ENCODE peak calls at places on chromosomes 12 and 14, in eight cellular contexts. One of them, this sample, is unnamed.

GRCh38 chr12:107352347-107353081 is 259.2 kb upstream of the CRY1 start:
- DNase-seq in erythroblast: no peak
- DNase-seq in astrocyte of the hippocampus: no peak
- DNase-seq in mammary epithelial cell: no peak
- DNase-seq in endodermal cell: no peak
- DNase-seq in NCI-H1092: no peak
- DNase-seq in RWPE2: no peak
- DNase-seq in AG04450: no peak
- DNase-seq in this sample: no peak

GRCh38 chr12:12439636-12440035 is 82.8 kb downstream of the BORCS5 start:
- DNase-seq in erythroblast: peak; percentile 12
- DNase-seq in astrocyte of the hippocampus: no peak
- DNase-seq in mammary epithelial cell: peak; percentile 95
- DNase-seq in endodermal cell: no peak
- DNase-seq in NCI-H1092: no peak
- DNase-seq in RWPE2: peak; percentile 80
- DNase-seq in AG04450: no peak
- DNase-seq in this sample: no peak

GRCh38 chr12:121796855-121797751 is 3.6 kb upstream of the RHOF start:
- DNase-seq in erythroblast: peak; percentile 80
- DNase-seq in astrocyte of the hippocampus: peak; percentile 95
- DNase-seq in mammary epithelial cell: peak; percentile 76
- DNase-seq in endodermal cell: peak; percentile 98
- DNase-seq in NCI-H1092: peak; percentile 16
- DNase-seq in RWPE2: peak; percentile 86
- DNase-seq in AG04450: no peak
- DNase-seq in this sample: peak; percentile 68

GRCh38 chr12:130011611-130012385 is 108.0 kb upstream of the TMEM132D start:
- DNase-seq in erythroblast: no peak
- DNase-seq in astrocyte of the hippocampus: no peak
- DNase-seq in mammary epithelial cell: no peak
- DNase-seq in endodermal cell: peak; percentile 68
- DNase-seq in NCI-H1092: no peak
- DNase-seq in RWPE2: no peak
- DNase-seq in AG04450: no peak
- DNase-seq in this sample: no peak

GRCh38 chr12:33588725-33589405 is 149.2 kb upstream of the SYT10 start:
- DNase-seq in erythroblast: no peak
- DNase-seq in astrocyte of the hippocampus: no peak
- DNase-seq in mammary epithelial cell: no peak
- DNase-seq in endodermal cell: no peak
- DNase-seq in NCI-H1092: no peak
- DNase-seq in RWPE2: no peak
- DNase-seq in AG04450: no peak
- DNase-seq in this sample: no peak

GRCh38 chr12:79058342-79058741 is 193.8 kb downstream of the SYT1 start:
- DNase-seq in erythroblast: no peak
- DNase-seq in astrocyte of the hippocampus: peak; percentile 82
- DNase-seq in mammary epithelial cell: peak; percentile 62
- DNase-seq in endodermal cell: no peak
- DNase-seq in NCI-H1092: no peak
- DNase-seq in RWPE2: no peak
- DNase-seq in AG04450: no peak
- DNase-seq in this sample: no peak

GRCh38 chr12:3834774-3835173 is 38.4 kb downstream of the PARP11 start:
- DNase-seq in erythroblast: no peak
- DNase-seq in astrocyte of the hippocampus: no peak
- DNase-seq in mammary epithelial cell: no peak
- DNase-seq in endodermal cell: no peak
- DNase-seq in NCI-H1092: no peak
- DNase-seq in RWPE2: no peak
- DNase-seq in AG04450: no peak
- DNase-seq in this sample: no peak

GRCh38 chr14:75702606-75703261 is 41.7 kb downstream of the TTLL5 start:
- DNase-seq in erythroblast: no peak
- DNase-seq in astrocyte of the hippocampus: peak; percentile 96
- DNase-seq in mammary epithelial cell: no peak
- DNase-seq in endodermal cell: peak; percentile 70
- DNase-seq in NCI-H1092: no peak
- DNase-seq in RWPE2: no peak
- DNase-seq in AG04450: no peak
- DNase-seq in this sample: no peak

GRCh38 chr12:233615-233968 is 19.6 kb upstream of the SLC6A12 start:
- DNase-seq in erythroblast: no peak
- DNase-seq in astrocyte of the hippocampus: no peak
- DNase-seq in mammary epithelial cell: no peak
- DNase-seq in endodermal cell: no peak
- DNase-seq in NCI-H1092: no peak
- DNase-seq in RWPE2: no peak
- DNase-seq in AG04450: no peak
- DNase-seq in this sample: no peak

GRCh38 chr12:93950321-93950720 is 198.1 kb upstream of the PLXNC1 start:
- DNase-seq in erythroblast: no peak
- DNase-seq in astrocyte of the hippocampus: no peak
- DNase-seq in mammary epithelial cell: no peak
- DNase-seq in endodermal cell: no peak
- DNase-seq in NCI-H1092: no peak
- DNase-seq in RWPE2: no peak
- DNase-seq in AG04450: no peak
- DNase-seq in this sample: no peak

GRCh38 chr14:85702937-85703336 is 173.0 kb downstream of the FLRT2 start:
- DNase-seq in erythroblast: no peak
- DNase-seq in astrocyte of the hippocampus: no peak
- DNase-seq in mammary epithelial cell: no peak
- DNase-seq in endodermal cell: no peak
- DNase-seq in NCI-H1092: no peak
- DNase-seq in RWPE2: no peak
- DNase-seq in AG04450: no peak
- DNase-seq in this sample: no peak

GRCh38 chr12:130953783-130954543 is at the start of gene ADGRD1:
- DNase-seq in erythroblast: no peak
- DNase-seq in astrocyte of the hippocampus: peak; percentile 19
- DNase-seq in mammary epithelial cell: no peak
- DNase-seq in endodermal cell: peak; percentile 83
- DNase-seq in NCI-H1092: no peak
- DNase-seq in RWPE2: no peak
- DNase-seq in AG04450: no peak
- DNase-seq in this sample: no peak

GRCh38 chr12:84811291-84811690 is 101.3 kb downstream of the SLC6A15 start:
- DNase-seq in erythroblast: no peak
- DNase-seq in astrocyte of the hippocampus: no peak
- DNase-seq in mammary epithelial cell: no peak
- DNase-seq in endodermal cell: no peak
- DNase-seq in NCI-H1092: no peak
- DNase-seq in RWPE2: no peak
- DNase-seq in AG04450: no peak
- DNase-seq in this sample: no peak

GRCh38 chr12:121632069-121632970 is 6.0 kb downstream of the ORAI1 start:
- DNase-seq in erythroblast: no peak
- DNase-seq in astrocyte of the hippocampus: no peak
- DNase-seq in mammary epithelial cell: no peak
- DNase-seq in endodermal cell: no peak
- DNase-seq in NCI-H1092: no peak
- DNase-seq in RWPE2: no peak
- DNase-seq in AG04450: no peak
- DNase-seq in this sample: no peak